ENCODE peak calls at places on chromosomes 5 and 9, in four cellular contexts. One of them, this sample, is unnamed.

GRCh38 chr9:124164800-124165199 is 92.9 kb upstream of the NEK6 start:
- DNase-seq in WTC11: no peak
- DNase-seq in K562: no peak
- DNase-seq in HepG2: no peak
- DNase-seq in this sample: no peak

GRCh38 chr9:6054280-6055099 is 39.1 kb upstream of the RANBP6 start:
- DNase-seq in WTC11: peak
- DNase-seq in K562: peak
- DNase-seq in HepG2: peak
- DNase-seq in this sample: peak

GRCh38 chr9:35349287-35349990 is 140.5 kb upstream of the RUSC2 start:
- DNase-seq in WTC11: no peak
- DNase-seq in K562: no peak
- DNase-seq in HepG2: no peak
- DNase-seq in this sample: no peak

GRCh38 chr9:136943291-136944093 is 1.0 kb downstream of the FBXW5 start:
- DNase-seq in WTC11: peak
- DNase-seq in K562: peak
- DNase-seq in HepG2: no peak
- DNase-seq in this sample: peak

GRCh38 chr9:111807197-111807596 is 12.5 kb upstream of the SHOC1 start:
- DNase-seq in WTC11: no peak
- DNase-seq in K562: no peak
- DNase-seq in HepG2: no peak
- DNase-seq in this sample: no peak

GRCh38 chr9:73050887-73051550 is 98.2 kb upstream of the ALDH1A1 start:
- DNase-seq in WTC11: peak
- DNase-seq in K562: no peak
- DNase-seq in HepG2: peak
- DNase-seq in this sample: peak

GRCh38 chr9:106177216-106177615 is 482.9 kb downstream of the TMEM38B start:
- DNase-seq in WTC11: no peak
- DNase-seq in K562: no peak
- DNase-seq in HepG2: no peak
- DNase-seq in this sample: no peak

GRCh38 chr9:105103776-105104175 is 140.7 kb upstream of the SLC44A1 start:
- DNase-seq in WTC11: no peak
- DNase-seq in K562: no peak
- DNase-seq in HepG2: no peak
- DNase-seq in this sample: no peak

GRCh38 chr9:15977438-15977837 is 424.6 kb downstream of the CCDC171 start:
- DNase-seq in WTC11: no peak
- DNase-seq in K562: no peak
- DNase-seq in HepG2: no peak
- DNase-seq in this sample: no peak

GRCh38 chr5:173517648-173518047 is 98.8 kb downstream of the BOD1 start:
- DNase-seq in WTC11: peak
- DNase-seq in K562: no peak
- DNase-seq in HepG2: no peak
- DNase-seq in this sample: no peak

GRCh38 chr9:136615631-136616306 is 46.9 kb upstream of the EGFL7 start:
- DNase-seq in WTC11: no peak
- DNase-seq in K562: no peak
- DNase-seq in HepG2: no peak
- DNase-seq in this sample: no peak

GRCh38 chr9:99726758-99727157 is 94.9 kb upstream of the NR4A3 start:
- DNase-seq in WTC11: no peak
- DNase-seq in K562: no peak
- DNase-seq in HepG2: no peak
- DNase-seq in this sample: no peak

GRCh38 chr5:33379757-33380156 is 61.0 kb upstream of the TARS1 start:
- DNase-seq in WTC11: peak
- DNase-seq in K562: peak
- DNase-seq in HepG2: no peak
- DNase-seq in this sample: peak

GRCh38 chr5:135641329-135642178 is 62.8 kb upstream of the CXCL14 start:
- DNase-seq in WTC11: no peak
- DNase-seq in K562: no peak
- DNase-seq in HepG2: no peak
- DNase-seq in this sample: no peak

GRCh38 chr9:91364702-91365101 is 3.0 kb upstream of the AUH start:
- DNase-seq in WTC11: no peak
- DNase-seq in K562: no peak
- DNase-seq in HepG2: no peak
- DNase-seq in this sample: no peak

GRCh38 chr5:115477581-115477980 is 67.0 kb downstream of the FEM1C start:
- DNase-seq in WTC11: no peak
- DNase-seq in K562: no peak
- DNase-seq in HepG2: no peak
- DNase-seq in this sample: no peak

DNA sequence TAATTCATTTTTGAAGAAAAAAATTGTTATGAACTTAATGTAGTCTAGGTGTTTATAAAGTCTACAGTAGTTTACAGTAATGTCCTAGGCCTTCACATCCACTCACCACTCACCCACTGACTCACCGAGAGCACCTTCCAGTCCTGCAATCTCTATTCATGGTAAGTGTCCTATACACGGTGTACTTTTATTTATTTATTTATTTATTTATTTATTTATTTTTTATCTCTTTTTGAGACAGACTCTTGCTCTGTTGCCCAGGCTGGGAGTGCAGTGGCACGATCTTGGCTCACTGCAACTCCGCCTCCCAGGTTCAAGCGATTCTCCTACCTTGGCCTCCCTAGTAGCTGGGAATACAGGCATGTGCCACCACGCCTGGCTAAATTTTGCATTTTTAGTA is 39.3 kb upstream of the PIK3R1 start:
- DNase-seq in WTC11: no peak
- DNase-seq in K562: no peak
- DNase-seq in HepG2: no peak
- DNase-seq in this sample: no peak
- TF ChIP-seq ELF4 in WTC11: no peak
- TF ChIP-seq ELF4 in K562: no peak
- TF ChIP-seq ELF4 in HepG2: no peak
- TF ChIP-seq ELF4 in this sample: no peak

GRCh38 chr9:3858961-3859360 is 333.2 kb upstream of the RFX3 start:
- DNase-seq in WTC11: no peak
- DNase-seq in K562: no peak
- DNase-seq in HepG2: no peak
- DNase-seq in this sample: no peak
- TF ChIP-seq ELF4 in WTC11: no peak
- TF ChIP-seq ELF4 in K562: no peak
- TF ChIP-seq ELF4 in HepG2: no peak
- TF ChIP-seq ELF4 in this sample: no peak

DNA sequence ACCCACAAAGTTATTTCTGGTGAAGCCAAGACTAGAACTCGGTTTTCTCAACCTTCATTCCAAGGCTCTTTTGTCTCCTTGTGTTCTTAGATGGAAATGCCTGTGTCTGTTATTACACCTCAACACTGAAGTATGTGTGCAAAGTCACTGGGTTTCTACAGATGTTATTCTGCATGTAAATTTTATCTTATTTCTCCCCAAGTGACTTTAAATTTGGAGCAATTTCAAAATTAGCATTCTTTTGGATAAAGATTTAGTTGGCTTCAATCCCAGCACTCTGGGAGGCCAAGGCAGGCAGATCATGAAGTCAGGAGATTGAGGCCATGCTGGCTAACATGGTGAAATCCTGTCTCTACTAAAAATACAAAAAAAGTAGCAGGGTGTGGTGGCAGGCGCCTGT is 104.4 kb upstream of the GNA14 start:
- DNase-seq in WTC11: no peak
- DNase-seq in K562: no peak
- DNase-seq in HepG2: no peak
- DNase-seq in this sample: no peak
- TF ChIP-seq ELF4 in WTC11: no peak
- TF ChIP-seq ELF4 in K562: no peak
- TF ChIP-seq ELF4 in HepG2: no peak
- TF ChIP-seq ELF4 in this sample: no peak

DNA sequence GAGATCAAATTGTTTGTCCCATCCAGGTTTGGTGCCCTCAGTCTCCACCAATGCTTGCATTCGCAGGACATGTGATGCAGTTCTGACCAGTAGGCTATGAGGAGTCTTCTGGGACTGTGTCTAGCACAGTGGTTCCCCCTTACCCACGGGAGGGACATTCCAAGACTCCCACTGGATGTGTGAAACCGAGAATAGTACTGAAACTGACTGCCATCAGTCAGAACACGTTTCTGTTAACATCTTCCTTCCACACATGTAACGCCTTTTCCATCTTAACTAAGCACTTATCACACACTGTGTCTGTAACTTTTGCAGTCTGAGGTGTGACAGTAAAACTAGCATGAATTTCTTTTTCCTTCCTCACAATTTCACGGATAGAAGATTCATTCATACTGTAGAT is 74.7 kb downstream of the PTTG1 start:
- DNase-seq in WTC11: no peak
- DNase-seq in K562: no peak
- DNase-seq in HepG2: no peak
- DNase-seq in this sample: no peak
- TF ChIP-seq ELF4 in WTC11: no peak
- TF ChIP-seq ELF4 in K562: no peak
- TF ChIP-seq ELF4 in HepG2: no peak
- TF ChIP-seq ELF4 in this sample: no peak

DNA sequence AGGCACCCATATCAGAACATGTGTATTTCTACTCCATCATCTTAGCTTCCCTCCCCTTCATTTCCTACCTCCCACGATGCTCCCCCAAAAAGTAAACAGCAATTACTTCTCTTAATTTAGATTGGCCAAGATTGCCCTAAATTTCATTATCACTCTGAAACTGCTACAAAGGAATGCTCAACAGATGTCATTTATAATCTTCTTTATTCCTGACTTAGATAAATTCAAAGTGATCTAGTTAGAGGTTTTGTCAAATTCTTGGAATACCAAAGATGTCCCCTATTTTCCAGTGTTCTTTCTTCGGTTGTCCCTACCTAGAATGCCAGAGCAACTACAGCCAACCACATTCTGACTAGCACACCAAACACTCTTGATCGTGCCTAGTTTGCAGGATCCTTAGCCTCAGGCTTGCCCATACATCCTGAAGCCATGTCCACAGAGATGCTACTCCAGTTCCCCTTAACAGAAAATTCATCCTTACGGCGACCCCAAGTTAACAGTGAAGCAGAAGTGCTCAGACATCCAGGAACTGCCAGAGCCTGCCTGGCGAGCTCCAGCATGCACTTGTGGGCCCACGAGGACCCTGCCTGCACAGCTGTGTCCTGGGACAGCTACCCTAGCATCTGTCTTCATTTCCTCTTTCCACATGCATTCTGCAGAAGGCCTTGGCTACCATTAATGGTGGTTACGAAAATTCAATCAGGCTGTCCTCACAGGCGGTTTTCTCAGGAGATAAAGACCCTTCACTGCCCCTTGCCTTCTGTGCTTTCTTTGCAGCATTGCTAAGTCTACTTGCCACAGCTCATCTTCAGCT is 31.5 kb downstream of the DAP start:
- DNase-seq in WTC11: no peak
- DNase-seq in K562: no peak
- DNase-seq in HepG2: no peak
- DNase-seq in this sample: no peak
- TF ChIP-seq ELF4 in WTC11: no peak
- TF ChIP-seq ELF4 in K562: no peak
- TF ChIP-seq ELF4 in HepG2: no peak
- TF ChIP-seq ELF4 in this sample: no peak

DNA sequence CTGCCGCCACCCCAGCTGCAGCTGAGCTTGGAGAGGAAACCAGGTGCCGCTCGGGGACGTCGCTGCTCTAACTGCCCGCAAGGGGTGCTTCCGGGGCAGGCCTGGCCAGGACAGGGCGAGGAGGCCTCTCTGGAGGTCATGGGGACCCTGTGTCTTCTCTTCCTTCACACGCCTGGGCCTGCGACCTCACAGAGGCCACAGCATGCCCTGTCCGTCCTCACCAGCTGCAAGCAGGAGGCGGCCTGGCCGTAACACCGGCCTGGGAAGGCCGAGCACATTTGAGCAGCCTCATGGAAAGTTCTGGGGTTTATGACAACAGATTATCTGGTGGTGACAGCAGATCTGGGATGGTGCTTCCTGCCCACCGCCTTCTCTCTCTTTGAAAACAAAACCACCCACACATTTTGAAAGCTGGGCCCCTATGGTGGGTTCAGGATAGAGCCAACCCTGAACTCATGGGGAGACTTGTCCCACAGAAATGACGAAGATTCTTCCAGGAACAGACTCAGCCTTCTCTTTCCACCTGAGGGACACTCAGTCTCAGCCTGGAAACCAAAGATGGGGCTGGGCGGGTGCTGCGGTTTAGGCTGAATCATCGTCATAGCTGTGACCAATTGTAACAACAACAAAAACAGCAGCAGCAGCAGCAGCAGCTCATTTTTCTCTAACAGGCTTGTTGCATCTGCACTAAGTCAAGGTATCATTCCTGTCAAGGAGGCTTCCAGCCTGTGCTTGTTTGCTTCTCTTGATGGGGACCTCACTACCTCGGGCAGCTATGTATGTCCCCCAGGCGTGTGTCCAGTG is 99.6 kb upstream of the RAPGEF1 start:
- DNase-seq in WTC11: no peak
- DNase-seq in K562: peak
- DNase-seq in HepG2: no peak
- DNase-seq in this sample: no peak
- TF ChIP-seq ELF4 in WTC11: no peak
- TF ChIP-seq ELF4 in K562: no peak
- TF ChIP-seq ELF4 in HepG2: no peak
- TF ChIP-seq ELF4 in this sample: no peak